ENCODE peak calls at places on chromosomes 7 and 10, in ten cellular contexts. O is MCF 10A, K is iPS-NIHi11, P is occipital lobe, B is posterior vena cava, S is fibroblast of the aortic adventitia, X is Calu3, G is nephron progenitor cell, T is ACHN, I is ovary. V is an unnamed sample.

GRCh38 chr7:21941570-21942224 is 4.0 kb downstream of the CDCA7L start:
- DNase-seq in O (peak), K (no peak), P (no peak), B (no peak), S (peak), X (no peak), G (no peak), T (no peak), I (no peak), V (no peak)

GRCh38 chr10:17788646-17789045 is 20.5 kb upstream of the MRC1 start:
- DNase-seq in O (no peak), K (no peak), P (no peak), B (no peak), S (no peak), X (no peak), G (no peak), T (no peak), I (no peak), V (no peak)

GRCh38 chr10:115539142-115539762 is 446.1 kb downstream of the ATRNL1 start:
- DNase-seq in O (no peak), K (no peak), P (no peak), B (no peak), S (no peak), X (no peak), G (no peak), T (no peak), I (no peak), V (no peak)

GRCh38 chr7:157669768-157670345 is 333.1 kb downstream of the DNAJB6 start:
- DNase-seq in O (no peak), K (no peak), P (no peak), B (peak), S (no peak), X (no peak), G (peak), T (no peak), I (peak), V (no peak)

GRCh38 chr10:124916098-124916584 is 25.8 kb upstream of the ZRANB1 start:
- DNase-seq in O (no peak), K (no peak), P (no peak), B (no peak), S (peak), X (no peak), G (peak), T (peak), I (no peak), V (no peak)

GRCh38 chr7:119959811-119960210 is 313.2 kb upstream of the KCND2 start:
- DNase-seq in O (no peak), K (no peak), P (no peak), B (no peak), S (peak), X (no peak), G (no peak), T (no peak), I (no peak), V (no peak)

GRCh38 chr10:92342801-92343200 is 51.8 kb downstream of the MARCHF5 start:
- DNase-seq in O (no peak), K (no peak), P (no peak), B (no peak), S (no peak), X (no peak), G (no peak), T (no peak), I (no peak), V (no peak)

GRCh38 chr10:6089334-6090219 is 743 bp downstream of the RBM17 start:
- DNase-seq in O (peak), K (no peak), P (no peak), B (no peak), S (peak), X (peak), G (peak), T (peak), I (no peak), V (no peak)

GRCh38 chr7:70590126-70590854 is 541.7 kb upstream of the GALNT17 start:
- DNase-seq in O (no peak), K (no peak), P (no peak), B (no peak), S (no peak), X (no peak), G (no peak), T (no peak), I (no peak), V (no peak)

GRCh38 chr7:141441837-141442627 is 109.2 kb upstream of the AGK start:
- DNase-seq in O (peak), K (no peak), P (peak), B (no peak), S (no peak), X (no peak), G (no peak), T (no peak), I (no peak), V (no peak)

GRCh38 chr7:137874390-137874789 is 27.6 kb upstream of the DGKI start:
- DNase-seq in O (peak), K (no peak), P (no peak), B (no peak), S (peak), X (no peak), G (no peak), T (peak), I (no peak), V (no peak)

GRCh38 chr10:122149607-122150505 is 121.2 kb upstream of the BTBD16 start:
- DNase-seq in O (no peak), K (no peak), P (no peak), B (peak), S (peak), X (no peak), G (no peak), T (no peak), I (peak), V (no peak)

GRCh38 chr7:44224216-44224950 is 23.6 kb downstream of the YKT6 start:
- DNase-seq in O (peak), K (no peak), P (no peak), B (peak), S (no peak), X (no peak), G (no peak), T (no peak), I (no peak), V (no peak)

GRCh38 chr7:79506481-79506880 is 53.0 kb upstream of the MAGI2 start:
- DNase-seq in O (no peak), K (peak), P (no peak), B (no peak), S (peak), X (no peak), G (peak), T (peak), I (no peak), V (no peak)

GRCh38 chr7:97868788-97869187 is 3.4 kb downstream of the ASNS start:
- DNase-seq in O (no peak), K (no peak), P (no peak), B (no peak), S (no peak), X (no peak), G (no peak), T (no peak), I (no peak), V (no peak)

GRCh38 chr7:4074994-4075393 is 607.1 kb upstream of the FOXK1 start:
- DNase-seq in O (no peak), K (no peak), P (no peak), B (no peak), S (no peak), X (peak), G (no peak), T (no peak), I (no peak), V (peak)

GRCh38 chr7:17016402-17017010 is 134.7 kb upstream of the AGR3 start:
- DNase-seq in O (no peak), K (no peak), P (no peak), B (no peak), S (no peak), X (no peak), G (no peak), T (no peak), I (no peak), V (no peak)

GRCh38 chr7:128129224-128129864 is 98.1 kb upstream of the LRRC4 start:
- DNase-seq in O (no peak), K (no peak), P (no peak), B (no peak), S (no peak), X (no peak), G (no peak), T (no peak), I (no peak), V (no peak)

GRCh38 chr7:101138149-101138870 is 11.4 kb downstream of the SERPINE1 start:
- DNase-seq in O (peak), K (peak), P (peak), B (peak), S (peak), X (peak), G (peak), T (peak), I (peak), V (peak)

GRCh38 chr10:89785095-89785494 is 83.7 kb downstream of the KIF20B start:
- DNase-seq in O (no peak), K (no peak), P (no peak), B (no peak), S (no peak), X (no peak), G (no peak), T (peak), I (no peak), V (no peak)

GRCh38 chr7:19111474-19112143 is 5.8 kb downstream of the TWIST1 start:
- DNase-seq in O (no peak), K (no peak), P (no peak), B (no peak), S (peak), X (no peak), G (no peak), T (no peak), I (no peak), V (no peak)

GRCh38 chr7:42794673-42795072 is 117.2 kb downstream of the C7orf25 start:
- DNase-seq in O (no peak), K (no peak), P (no peak), B (no peak), S (no peak), X (no peak), G (no peak), T (no peak), I (no peak), V (no peak)

GRCh38 chr7:107644704-107645083 is 15.9 kb upstream of the SLC26A4 start:
- DNase-seq in O (no peak), K (no peak), P (no peak), B (no peak), S (peak), X (no peak), G (no peak), T (no peak), I (no peak), V (no peak)

GRCh38 chr7:41964849-41965745 is 262.2 kb upstream of the INHBA start:
- DNase-seq in O (no peak), K (no peak), P (no peak), B (peak), S (no peak), X (no peak), G (no peak), T (no peak), I (no peak), V (no peak)

GRCh38 chr10:490256-490655 is 199.2 kb downstream of the DIP2C start:
- DNase-seq in O (peak), K (no peak), P (no peak), B (peak), S (peak), X (no peak), G (no peak), T (no peak), I (no peak), V (no peak)

GRCh38 chr10:62961951-62962523 is 145.9 kb upstream of the EGR2 start:
- DNase-seq in O (no peak), K (no peak), P (no peak), B (no peak), S (peak), X (no peak), G (no peak), T (no peak), I (no peak), V (no peak)

GRCh38 chr7:17939670-17940301 is 508 bp downstream of the SNX13 start:
- DNase-seq in O (peak), K (peak), P (peak), B (peak), S (peak), X (peak), G (peak), T (peak), I (peak), V (peak)

GRCh38 chr7:23477962-23478866 is 7.9 kb upstream of the IGF2BP3 start:
- DNase-seq in O (no peak), K (no peak), P (no peak), B (no peak), S (peak), X (no peak), G (no peak), T (no peak), I (no peak), V (no peak)

GRCh38 chr10:3805227-3805790 is 20.3 kb upstream of the KLF6 start:
- DNase-seq in O (peak), K (no peak), P (no peak), B (no peak), S (peak), X (no peak), G (no peak), T (peak), I (no peak), V (no peak)

GRCh38 chr10:88116491-88116890 is 253.1 kb downstream of the PTEN start:
- DNase-seq in O (no peak), K (no peak), P (no peak), B (no peak), S (no peak), X (no peak), G (no peak), T (no peak), I (no peak), V (no peak)

GRCh38 chr10:78617633-78618032 is 451.1 kb upstream of the ZMIZ1 start:
- DNase-seq in O (no peak), K (no peak), P (no peak), B (no peak), S (no peak), X (no peak), G (no peak), T (no peak), I (no peak), V (no peak)

GRCh38 chr7:140342732-140343514 is 55.4 kb downstream of the SLC37A3 start:
- DNase-seq in O (peak), K (peak), P (no peak), B (no peak), S (peak), X (peak), G (peak), T (peak), I (no peak), V (peak)

GRCh38 chr7:74334026-74334425 is 44.8 kb downstream of the CLIP2 start:
- DNase-seq in O (peak), K (no peak), P (no peak), B (no peak), S (peak), X (no peak), G (no peak), T (peak), I (no peak), V (no peak)

GRCh38 chr7:33895025-33895804 is 10.1 kb upstream of the BMPER start:
- DNase-seq in O (peak), K (peak), P (peak), B (peak), S (peak), X (peak), G (peak), T (peak), I (peak), V (peak)

GRCh38 chr10:125120046-125120710 is 40.2 kb downstream of the CTBP2 start:
- DNase-seq in O (no peak), K (no peak), P (no peak), B (no peak), S (no peak), X (no peak), G (no peak), T (peak), I (peak), V (peak)

GRCh38 chr10:6221971-6222751 is 19.4 kb downstream of the PFKFB3 start:
- DNase-seq in O (no peak), K (no peak), P (no peak), B (no peak), S (peak), X (no peak), G (no peak), T (no peak), I (no peak), V (no peak)

GRCh38 chr10:49759787-49760551 is 2.2 kb downstream of the OGDHL start:
- DNase-seq in O (no peak), K (peak), P (no peak), B (no peak), S (no peak), X (no peak), G (no peak), T (peak), I (no peak), V (no peak)

GRCh38 chr10:31723074-31723750 is 205.4 kb downstream of the ARHGAP12 start:
- DNase-seq in O (no peak), K (no peak), P (no peak), B (no peak), S (peak), X (no peak), G (no peak), T (no peak), I (no peak), V (no peak)

GRCh38 chr10:44056206-44056605 is 328.7 kb downstream of the CXCL12 start:
- DNase-seq in O (no peak), K (no peak), P (no peak), B (no peak), S (no peak), X (no peak), G (no peak), T (no peak), I (no peak), V (no peak)

V was measured in mucosa of gallbladder.